ENCODE peak calls at places on chromosomes 4 and X, in six cellular contexts. E is NCI-H774, K is NCI-H748 treated with DMSO at 0.1 percent for 48 hours, O is AG09309, F is left ventricle myocardium inferior, W is K562. Q is an unnamed sample.
A peak's percentile ranks its signal among the peaks of the same experiment; 100 is the strongest.

GRCh38 chrX:119401569-119401968 is 2.4 kb downstream of the SLC25A43 start:
- DNase-seq in E (no peak), K (no peak), O (no peak), F (no peak), W (no peak), Q (no peak)

GRCh38 chr4:139651282-139652194 is 14.1 kb upstream of the MGST2 start:
- DNase-seq in E (peak; percentile 20), K (peak; percentile 40), O (peak; percentile 47), F (peak; percentile 80), W (peak; percentile 91), Q (peak; percentile 18)

GRCh38 chr4:158371158-158371557 is 150.5 kb upstream of the RXFP1 start:
- DNase-seq in E (no peak), K (no peak), O (no peak), F (no peak), W (no peak), Q (no peak)

GRCh38 chr4:55038176-55038890 is 87.1 kb downstream of the KDR start:
- DNase-seq in E (no peak), K (no peak), O (no peak), F (no peak), W (no peak), Q (no peak)

GRCh38 chr4:164501074-164501473 is 252.9 kb upstream of the SMIM31 start:
- DNase-seq in E (no peak), K (no peak), O (no peak), F (no peak), W (no peak), Q (no peak)

GRCh38 chrX:10137516-10137915 is 19.3 kb upstream of the CLCN4 start:
- DNase-seq in E (no peak), K (no peak), O (no peak), F (no peak), W (no peak), Q (no peak)

GRCh38 chrX:108772549-108772948 is 36.2 kb upstream of the IRS4 start:
- DNase-seq in E (no peak), K (no peak), O (no peak), F (no peak), W (no peak), Q (no peak)

GRCh38 chrX:23694606-23695005 is 27.3 kb downstream of the PRDX4 start:
- DNase-seq in E (peak; percentile 12), K (peak; percentile 1), O (no peak), F (peak; percentile 24), W (peak; percentile 78), Q (peak; percentile 19)

GRCh38 chr4:38606587-38606905 is 57.5 kb upstream of the KLF3 start:
- DNase-seq in E (no peak), K (no peak), O (no peak), F (no peak), W (peak; percentile 67), Q (no peak)

Q was measured in NCI-H1105.